ENCODE peak calls at places on chromosomes 6 and 20, in four cellular contexts. One of them, this sample, is unnamed.
A peak's percentile ranks its signal among the peaks of the same experiment; 100 is the strongest.

GRCh38 chr6:165660881-165661415 is 2.1 kb downstream of the PDE10A start:
- DNase-seq in PC-9: no peak
- DNase-seq in DND-41: no peak
- DNase-seq in kidney: no peak
- DNase-seq in this sample: no peak

GRCh38 chr6:79038061-79038460 is 40.0 kb downstream of the PHIP start:
- DNase-seq in PC-9: no peak
- DNase-seq in DND-41: no peak
- DNase-seq in kidney: no peak
- DNase-seq in this sample: no peak

GRCh38 chr6:147395158-147395557 is 113.3 kb upstream of the SAMD5 start:
- DNase-seq in PC-9: no peak
- DNase-seq in DND-41: no peak
- DNase-seq in kidney: no peak
- DNase-seq in this sample: no peak

GRCh38 chr6:91407706-91408105 is 820.8 kb upstream of the MAP3K7 start:
- DNase-seq in PC-9: no peak
- DNase-seq in DND-41: no peak
- DNase-seq in kidney: no peak
- DNase-seq in this sample: no peak

GRCh38 chr6:78744144-78744543 is 123.2 kb upstream of the IRAK1BP1 start:
- DNase-seq in PC-9: no peak
- DNase-seq in DND-41: no peak
- DNase-seq in kidney: no peak
- DNase-seq in this sample: no peak

GRCh38 chr6:298233-299049 is 6.2 kb downstream of the DUSP22 start:
- DNase-seq in PC-9: no peak
- DNase-seq in DND-41: no peak
- DNase-seq in kidney: no peak
- DNase-seq in this sample: no peak

GRCh38 chr6:28747631-28748157 is 176.1 kb downstream of the TRIM27 start:
- DNase-seq in PC-9: peak; percentile 65
- DNase-seq in DND-41: no peak
- DNase-seq in kidney: no peak
- DNase-seq in this sample: no peak

GRCh38 chr20:17619351-17620093 is 49.6 kb downstream of the DSTN start:
- DNase-seq in PC-9: no peak
- DNase-seq in DND-41: no peak
- DNase-seq in kidney: peak; percentile 65
- DNase-seq in this sample: no peak

GRCh38 chr6:40947876-40948514 is 91.0 kb downstream of the UNC5CL start:
- DNase-seq in PC-9: no peak
- DNase-seq in DND-41: no peak
- DNase-seq in kidney: no peak
- DNase-seq in this sample: no peak

GRCh38 chr6:157984686-157985225 is 3.1 kb downstream of the SYNJ2 start:
- DNase-seq in PC-9: no peak
- DNase-seq in DND-41: peak; percentile 52
- DNase-seq in kidney: no peak
- DNase-seq in this sample: no peak

GRCh38 chr20:891121-892080 is 24.7 kb downstream of the ANGPT4 start:
- DNase-seq in PC-9: no peak
- DNase-seq in DND-41: no peak
- DNase-seq in kidney: peak; percentile 84
- DNase-seq in this sample: peak; percentile 49

GRCh38 chr6:40387871-40388264 is 199.3 kb downstream of the LRFN2 start:
- DNase-seq in PC-9: no peak
- DNase-seq in DND-41: peak; percentile 5
- DNase-seq in kidney: no peak
- DNase-seq in this sample: no peak

GRCh38 chr6:89258912-89259311 is 41.8 kb upstream of the GABRR1 start:
- DNase-seq in PC-9: no peak
- DNase-seq in DND-41: no peak
- DNase-seq in kidney: no peak
- DNase-seq in this sample: no peak

GRCh38 chr20:19758888-19759331 is 852 bp downstream of the RIN2 start:
- DNase-seq in PC-9: peak; percentile 66
- DNase-seq in DND-41: no peak
- DNase-seq in kidney: peak; percentile 96
- DNase-seq in this sample: peak; percentile 84

GRCh38 chr6:132499757-132500156 is 13.2 kb downstream of the STX7 start:
- DNase-seq in PC-9: no peak
- DNase-seq in DND-41: no peak
- DNase-seq in kidney: no peak
- DNase-seq in this sample: no peak

GRCh38 chr6:161882196-161882595 is 608.3 kb upstream of the AGPAT4 start:
- DNase-seq in PC-9: no peak
- DNase-seq in DND-41: no peak
- DNase-seq in kidney: no peak
- DNase-seq in this sample: no peak

GRCh38 chr20:32581839-32582658 is 3.1 kb downstream of the NOL4L start:
- DNase-seq in PC-9: no peak
- DNase-seq in DND-41: no peak
- DNase-seq in kidney: peak; percentile 67
- DNase-seq in this sample: no peak

GRCh38 chr6:41756354-41756753 is 9.2 kb upstream of the PGC start:
- DNase-seq in PC-9: no peak
- DNase-seq in DND-41: no peak
- DNase-seq in kidney: peak; percentile 67
- DNase-seq in this sample: no peak

GRCh38 chr6:4057036-4057435 is 21.9 kb downstream of the FAM217A start:
- DNase-seq in PC-9: no peak
- DNase-seq in DND-41: no peak
- DNase-seq in kidney: no peak
- DNase-seq in this sample: no peak

GRCh38 chr6:133410628-133411027 is 169.5 kb downstream of the EYA4 start:
- DNase-seq in PC-9: no peak
- DNase-seq in DND-41: no peak
- DNase-seq in kidney: no peak
- DNase-seq in this sample: no peak

GRCh38 chr6:33123181-33123580 is 47.4 kb downstream of the HLA-DPB1 start:
- DNase-seq in PC-9: no peak
- DNase-seq in DND-41: no peak
- DNase-seq in kidney: no peak
- DNase-seq in this sample: no peak
- H3K4me3 ChIP-seq in PC-9: no peak overlapping the region
- H3K4me3 ChIP-seq in DND-41: no peak overlapping the region
- H3K4me3 ChIP-seq in kidney: no peak overlapping the region
- H3K4me3 ChIP-seq in this sample: no peak overlapping the region

DNA sequence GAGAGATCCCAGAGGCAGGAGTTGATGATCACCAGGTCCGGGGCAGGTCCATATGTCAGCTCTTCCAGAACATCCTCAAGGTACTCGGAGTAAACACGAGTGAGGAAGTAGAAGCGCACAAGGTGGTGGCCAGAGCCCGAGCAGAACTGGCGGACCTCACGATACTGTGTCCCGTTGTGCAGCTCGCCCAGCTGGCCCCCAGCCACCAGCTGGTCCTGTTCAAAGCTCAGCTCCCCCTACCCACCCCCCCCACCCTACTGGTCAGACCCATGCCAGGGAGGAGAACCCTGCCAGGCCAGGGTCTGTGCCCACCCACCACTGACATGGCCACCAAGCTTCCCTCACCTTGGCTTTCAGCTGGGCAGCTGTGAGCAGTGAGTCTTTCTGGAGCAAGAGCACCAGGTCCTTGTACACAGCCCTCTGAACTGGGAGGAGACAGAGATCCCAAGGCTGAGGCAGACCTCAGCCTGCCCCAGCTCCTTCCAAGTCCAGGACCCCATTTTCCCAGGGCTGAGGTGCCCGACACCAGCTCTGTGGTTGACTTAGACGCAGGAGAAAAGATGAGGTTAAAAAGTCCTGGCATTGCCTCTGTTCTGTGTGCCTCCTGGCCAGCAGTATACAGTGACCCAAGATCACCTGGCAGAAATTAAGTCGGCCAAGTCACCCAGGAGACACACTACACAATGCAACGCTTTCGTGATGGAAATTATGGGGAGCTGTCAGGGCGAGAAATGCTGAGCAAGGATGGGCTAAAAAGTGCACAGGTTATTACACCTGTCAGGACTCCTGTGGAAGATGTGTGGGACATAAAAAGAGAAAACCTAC is 1.4 kb downstream of the PCED1A start:
- DNase-seq in PC-9: no peak
- DNase-seq in DND-41: peak; percentile 3
- DNase-seq in kidney: peak; percentile 34
- DNase-seq in this sample: no peak
- H3K4me3 ChIP-seq in PC-9: peak overlapping the region; percentile 100
- H3K4me3 ChIP-seq in DND-41: no peak overlapping the region
- H3K4me3 ChIP-seq in kidney: peak overlapping the region; percentile 81
- H3K4me3 ChIP-seq in this sample: peak overlapping the region; percentile 88

DNA sequence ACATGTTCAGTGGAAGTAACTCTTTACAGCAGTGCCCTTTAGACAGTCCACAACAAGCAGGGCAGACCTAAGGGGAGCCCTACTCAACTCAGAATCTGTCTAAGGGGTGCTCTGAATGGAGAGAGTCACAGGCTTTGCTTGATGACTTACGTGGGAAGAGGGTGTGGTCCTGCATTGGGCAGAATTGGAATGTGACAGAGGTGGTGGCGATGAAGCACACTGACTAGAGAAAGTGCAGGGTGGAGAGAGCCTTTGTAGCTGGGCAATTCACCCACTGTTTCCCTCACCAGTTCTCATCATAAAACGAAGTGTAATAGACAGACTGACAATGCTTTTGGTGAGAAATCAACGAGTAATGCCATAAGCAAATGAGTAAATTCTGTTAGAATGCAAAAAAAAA is 11.2 kb downstream of the TP53INP2 start:
- DNase-seq in PC-9: no peak
- DNase-seq in DND-41: no peak
- DNase-seq in kidney: no peak
- DNase-seq in this sample: no peak
- H3K4me3 ChIP-seq in PC-9: no peak overlapping the region
- H3K4me3 ChIP-seq in DND-41: no peak overlapping the region
- H3K4me3 ChIP-seq in kidney: no peak overlapping the region
- H3K4me3 ChIP-seq in this sample: no peak overlapping the region

GRCh38 chr6:127513425-127513824 is 5.7 kb downstream of the MTCL3 start:
- DNase-seq in PC-9: no peak
- DNase-seq in DND-41: no peak
- DNase-seq in kidney: no peak
- DNase-seq in this sample: no peak

GRCh38 chr6:127515234-127515793 is 3.8 kb downstream of the MTCL3 start:
- DNase-seq in PC-9: no peak
- DNase-seq in DND-41: no peak
- DNase-seq in kidney: no peak
- DNase-seq in this sample: no peak

GRCh38 chr6:127516676-127517273 is 2.4 kb downstream of the MTCL3 start:
- DNase-seq in PC-9: peak; percentile 44
- DNase-seq in DND-41: peak; percentile 49
- DNase-seq in kidney: no peak
- DNase-seq in this sample: no peak

GRCh38 chr6:127515794-127516675 is 3.1 kb downstream of the MTCL3 start:
- DNase-seq in PC-9: no peak
- DNase-seq in DND-41: peak; percentile 83
- DNase-seq in kidney: peak; percentile 86
- DNase-seq in this sample: peak; percentile 84

DNA sequence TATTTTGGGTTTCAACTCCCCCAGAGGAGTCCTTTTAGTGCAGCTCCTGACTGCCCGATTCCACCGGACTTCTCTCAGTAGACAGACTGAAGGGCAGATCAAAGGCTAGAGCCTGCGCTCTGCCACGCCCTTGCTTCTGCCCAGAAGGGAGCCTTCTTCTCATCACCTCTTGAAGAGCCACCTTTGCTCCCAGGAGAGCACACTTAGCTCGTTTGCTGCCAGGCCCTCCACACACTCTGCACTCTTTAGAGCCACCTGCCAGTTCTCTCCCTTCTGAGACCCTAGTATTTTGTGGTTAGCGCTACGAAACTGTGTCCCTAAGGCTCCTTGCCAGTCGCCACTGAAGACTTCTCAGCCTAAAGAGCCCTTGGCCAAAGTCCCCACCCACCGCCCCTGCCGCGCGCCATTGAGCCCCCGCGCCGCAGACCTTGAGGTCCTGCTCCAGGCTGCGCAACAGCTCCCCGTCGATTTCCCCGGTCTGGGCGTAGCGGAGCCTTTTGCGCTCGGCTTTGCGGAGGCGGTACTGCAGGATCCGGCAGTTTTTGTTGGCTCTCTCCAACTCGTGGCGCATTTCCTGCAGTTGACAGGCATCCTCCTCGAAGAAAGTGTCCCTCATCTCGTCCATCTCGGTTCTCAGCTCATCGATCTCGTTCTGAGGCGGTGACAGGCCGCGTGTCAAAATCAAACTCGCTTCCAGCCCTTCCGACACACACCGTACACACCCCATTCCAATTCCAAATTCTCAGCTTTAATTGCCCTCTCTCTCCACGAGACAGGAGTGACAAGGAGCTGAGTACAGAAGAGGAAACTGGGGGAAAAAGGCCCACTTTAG is 4.5 kb downstream of the MTCL3 start:
- DNase-seq in PC-9: no peak
- DNase-seq in DND-41: no peak
- DNase-seq in kidney: peak; percentile 66
- DNase-seq in this sample: peak; percentile 37
- H3K4me3 ChIP-seq in PC-9: peak overlapping the region; percentile 70
- H3K4me3 ChIP-seq in DND-41: no peak overlapping the region
- H3K4me3 ChIP-seq in kidney: peak overlapping the region; percentile 55
- H3K4me3 ChIP-seq in this sample: peak overlapping the region; percentile 78

GRCh38 chr6:149482542-149483261 is 2.1 kb downstream of the ZC3H12D start:
- DNase-seq in PC-9: no peak
- DNase-seq in DND-41: no peak
- DNase-seq in kidney: no peak
- DNase-seq in this sample: no peak

GRCh38 chr6:149483302-149483701 is 1.5 kb downstream of the ZC3H12D start:
- DNase-seq in PC-9: no peak
- DNase-seq in DND-41: no peak
- DNase-seq in kidney: no peak
- DNase-seq in this sample: no peak

GRCh38 chr6:149477544-149477943 is 7.3 kb downstream of the ZC3H12D start:
- DNase-seq in PC-9: no peak
- DNase-seq in DND-41: no peak
- DNase-seq in kidney: no peak
- DNase-seq in this sample: no peak

GRCh38 chr6:149478631-149479314 is 6.0 kb downstream of the ZC3H12D start:
- DNase-seq in PC-9: no peak
- DNase-seq in DND-41: no peak
- DNase-seq in kidney: no peak
- DNase-seq in this sample: no peak

DNA sequence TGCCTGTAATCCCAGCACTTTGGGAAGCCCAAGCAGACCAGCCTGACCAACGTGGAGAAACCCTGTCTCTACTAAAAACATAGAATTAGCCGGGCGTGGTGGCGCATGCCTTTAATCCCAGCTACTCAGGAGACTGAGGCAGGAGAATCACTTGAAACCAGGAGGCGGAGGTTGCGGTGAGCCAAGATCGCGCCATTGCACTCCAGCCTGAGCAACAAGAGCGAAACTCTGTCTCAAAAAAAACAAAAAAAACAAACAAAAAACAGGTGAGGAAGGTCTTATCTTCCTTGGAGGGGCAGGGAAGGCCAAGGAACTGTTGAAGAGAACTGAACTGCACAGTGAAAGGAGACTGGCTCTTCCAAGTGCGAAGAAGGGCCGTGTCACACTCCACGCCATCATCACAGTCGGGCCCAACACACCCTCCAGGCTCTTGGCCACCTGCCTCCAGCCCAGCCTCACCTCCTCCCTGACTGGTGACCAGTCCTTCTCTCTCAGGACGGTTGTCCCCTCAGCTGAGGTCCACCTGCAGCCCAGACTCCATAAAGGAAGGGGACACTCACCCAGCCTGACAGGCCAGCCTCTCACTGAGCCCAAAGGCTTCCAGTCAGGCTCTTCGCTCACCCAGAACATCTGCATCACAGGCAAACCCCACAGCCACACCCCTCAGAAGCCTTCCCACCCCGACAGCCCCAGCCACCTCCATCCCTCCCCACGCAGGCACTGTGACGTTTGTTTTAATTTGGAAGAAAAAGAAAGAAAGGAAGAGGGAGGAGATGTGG is 4.1 kb downstream of the ZC3H12D start:
- DNase-seq in PC-9: no peak
- DNase-seq in DND-41: no peak
- DNase-seq in kidney: no peak
- DNase-seq in this sample: no peak
- H3K4me3 ChIP-seq in PC-9: no peak overlapping the region
- H3K4me3 ChIP-seq in DND-41: no peak overlapping the region
- H3K4me3 ChIP-seq in kidney: no peak overlapping the region
- H3K4me3 ChIP-seq in this sample: no peak overlapping the region